ENCODE peak calls at places on chromosomes 12 and 14, in six cellular contexts. H, B, U, E, K and C are unnamed samples. For H3K9me3, the result is how much of the 10 kb centered on the place peaks cover.

GRCh38 chr12:89384050-89384749 is 31.9 kb upstream of the DUSP6 start:
- DNase-seq in H (no peak), B (no peak), U (peak), E (peak), K (peak), C (no peak)

GRCh38 chr12:31599053-31599452 is 8.1 kb upstream of the DENND5B start:
- DNase-seq in H (no peak), B (no peak), U (no peak), E (no peak), K (no peak), C (peak)

GRCh38 chr14:75471059-75471458 is 43.2 kb downstream of the JDP2 start:
- DNase-seq in H (no peak), B (no peak), U (no peak), E (no peak), K (no peak), C (no peak)

GRCh38 chr12:119082496-119082895 is 96.2 kb upstream of the HSPB8 start:
- DNase-seq in H (no peak), B (no peak), U (no peak), E (no peak), K (no peak), C (no peak)

GRCh38 chr12:39112064-39112463 is 206.7 kb upstream of the CPNE8 start:
- DNase-seq in H (no peak), B (no peak), U (no peak), E (no peak), K (no peak), C (no peak)

GRCh38 chr14:69980457-69981414 is 101.5 kb downstream of the SMOC1 start:
- DNase-seq in H (no peak), B (no peak), U (peak), E (no peak), K (peak), C (no peak)

GRCh38 chr12:24244801-24245200 is 295.3 kb upstream of the SOX5 start:
- DNase-seq in H (no peak), B (no peak), U (no peak), E (no peak), K (no peak), C (no peak)

GRCh38 chr14:79573486-79573885 is 637.8 kb downstream of the DIO2 start:
- DNase-seq in H (no peak), B (no peak), U (no peak), E (no peak), K (no peak), C (no peak)

GRCh38 chr14:65412881-65413738 is 580 bp downstream of the FUT8 start:
- DNase-seq in H (peak), B (no peak), U (peak), E (peak), K (peak), C (peak)

GRCh38 chr14:55684956-55685584 is 105.1 kb downstream of the KTN1 start:
- DNase-seq in H (no peak), B (no peak), U (no peak), E (no peak), K (no peak), C (no peak)

GRCh38 chr14:52934762-52935161 is 16.1 kb downstream of the FERMT2 start:
- DNase-seq in H (no peak), B (no peak), U (no peak), E (no peak), K (no peak), C (no peak)

GRCh38 chr12:53725824-53726223 is 1.4 kb downstream of the CALCOCO1 start:
- DNase-seq in H (no peak), B (no peak), U (peak), E (no peak), K (no peak), C (no peak)

GRCh38 chr12:38456769-38457168 is 140.2 kb downstream of the ALG10B start:
- DNase-seq in H (no peak), B (no peak), U (no peak), E (no peak), K (no peak), C (no peak)

GRCh38 chr14:88919502-88919901 is 95.1 kb downstream of the TTC8 start:
- DNase-seq in H (no peak), B (no peak), U (no peak), E (no peak), K (no peak), C (no peak)

GRCh38 chr12:20718294-20718693 is 23.2 kb downstream of the SLCO1C1 start:
- DNase-seq in H (no peak), B (no peak), U (no peak), E (no peak), K (no peak), C (no peak)

GRCh38 chr12:15801770-15802393 is 12.7 kb upstream of the EPS8 start:
- DNase-seq in H (no peak), B (no peak), U (no peak), E (no peak), K (no peak), C (no peak)

GRCh38 chr12:128783129-128783574 is 40.6 kb downstream of the SLC15A4 start:
- DNase-seq in H (no peak), B (no peak), U (no peak), E (no peak), K (no peak), C (no peak)

GRCh38 chr14:95875831-95876768 is 532 bp upstream of the TUNAR start:
- DNase-seq in H (no peak), B (no peak), U (no peak), E (no peak), K (no peak), C (no peak)

GRCh38 chr12:79255326-79255725 is 390.8 kb downstream of the SYT1 start:
- DNase-seq in H (no peak), B (no peak), U (no peak), E (no peak), K (no peak), C (no peak)

GRCh38 chr12:111870216-111870615 is 28.2 kb downstream of the MAPKAPK5 start:
- DNase-seq in H (no peak), B (no peak), U (no peak), E (no peak), K (no peak), C (no peak)

GRCh38 chr12:111873113-111873512 is 31.1 kb downstream of the MAPKAPK5 start:
- DNase-seq in H (no peak), B (no peak), U (no peak), E (no peak), K (no peak), C (no peak)

GRCh38 chr12:111868676-111869588 is 26.9 kb downstream of the MAPKAPK5 start:
- DNase-seq in H (no peak), B (no peak), U (no peak), E (no peak), K (peak), C (no peak)

GRCh38 chr12:111864935-111865334 is 22.9 kb downstream of the MAPKAPK5 start:
- DNase-seq in H (no peak), B (no peak), U (no peak), E (no peak), K (no peak), C (no peak)

DNA sequence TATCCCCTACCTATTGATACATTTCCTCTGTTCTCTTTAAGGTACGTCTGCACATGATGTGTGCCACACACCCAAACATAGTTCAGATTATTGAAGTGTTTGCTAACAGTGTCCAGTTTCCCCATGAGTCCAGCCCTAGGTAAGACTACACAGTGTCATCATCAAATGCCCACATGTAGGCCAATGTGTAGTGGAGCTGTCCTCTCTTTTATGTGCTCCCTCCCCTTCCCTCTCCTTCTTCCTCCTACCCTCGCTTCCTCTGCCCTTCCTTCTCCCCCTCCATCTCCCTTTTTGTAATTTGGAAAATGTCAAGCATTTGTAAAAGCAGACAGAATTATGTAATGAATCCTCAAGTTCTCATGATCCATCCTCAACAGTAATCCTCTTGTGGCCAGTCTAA is 25.5 kb downstream of the MAPKAPK5 start:
- DNase-seq in H (no peak), B (no peak), U (no peak), E (no peak), K (no peak), C (no peak)
- H3K9me3 ChIP-seq in H (under half), B (under half), U (under half), E (under half), K (under half), C (under half)

GRCh38 chr14:89956294-89957009 is 725 bp downstream of the TDP1 start:
- DNase-seq in H (peak), B (no peak), U (peak), E (peak), K (no peak), C (peak)

GRCh38 chr14:89953602-89954001 is 928 bp downstream of the EFCAB11 start:
- DNase-seq in H (no peak), B (no peak), U (no peak), E (no peak), K (no peak), C (peak)

GRCh38 chr14:89955418-89956293 is at the start of gene TDP1:
- DNase-seq in H (peak), B (peak), U (peak), E (peak), K (peak), C (peak)

GRCh38 chr14:89954045-89955021 is at the start of gene EFCAB11:
- DNase-seq in H (peak), B (peak), U (peak), E (peak), K (peak), C (peak)

GRCh38 chr14:89955022-89955414 is 488 bp upstream of the EFCAB11 start:
- DNase-seq in H (no peak), B (no peak), U (no peak), E (no peak), K (no peak), C (no peak)
- H3K4me3 ChIP-seq in H (peak), B (peak), U (peak), E (peak), K (peak), C (peak)

DNA sequence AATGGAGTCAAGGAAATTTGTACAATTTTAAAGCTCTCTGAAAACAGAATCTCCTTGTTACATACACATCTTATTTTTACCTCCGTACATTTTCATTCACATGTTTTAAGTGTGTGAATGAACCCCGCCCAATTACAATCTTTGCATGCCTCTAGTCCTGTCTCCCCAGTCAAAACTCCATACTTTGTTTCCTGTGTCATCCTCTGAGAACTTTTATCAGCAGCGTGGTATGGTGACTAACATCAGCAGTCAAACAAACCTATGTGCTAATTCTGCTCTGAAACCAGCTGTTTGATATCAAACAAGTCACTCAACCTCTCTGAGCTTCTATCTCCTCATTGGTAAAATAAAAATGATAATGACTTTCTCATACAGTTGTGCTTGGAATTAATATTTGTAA is 15.8 kb upstream of the ERGIC2 start:
- DNase-seq in H (no peak), B (no peak), U (no peak), E (no peak), K (no peak), C (no peak)
- H3K9me3 ChIP-seq in H (under half), B (under half), U (under half), E (under half), K (under half), C (under half)

GRCh38 chr14:99792551-99793212 is 531 bp upstream of the EML1 start:
- DNase-seq in H (peak), B (no peak), U (no peak), E (no peak), K (no peak), C (no peak)
- H3K4me3 ChIP-seq in H (peak), B (peak), U (peak), E (peak), K (peak), C (no peak)

DNA sequence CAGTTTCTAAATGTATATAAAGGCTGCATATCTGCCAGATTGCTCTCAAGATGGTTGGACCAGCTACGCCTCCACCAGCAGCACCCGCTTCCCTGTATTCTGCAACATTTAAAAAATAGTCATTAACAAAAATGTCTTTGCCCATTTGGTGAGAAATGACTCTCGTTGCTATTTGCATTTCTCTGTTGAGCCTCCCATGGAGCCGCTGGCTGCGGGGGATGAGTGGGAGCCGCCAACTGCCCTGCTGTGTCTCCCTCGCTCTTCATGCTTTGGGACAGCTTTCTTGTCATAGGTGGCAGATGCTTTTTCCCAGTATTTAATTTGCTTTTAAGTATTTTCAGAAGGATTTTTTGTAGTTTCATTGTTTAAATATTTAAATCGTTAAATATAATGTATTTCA is 54.8 kb downstream of the DYNC1H1 start:
- DNase-seq in H (no peak), B (no peak), U (no peak), E (no peak), K (no peak), C (no peak)
- H3K9me3 ChIP-seq in H (under half), B (under half), U (under half), E (under half), K (under half), C (under half)

GRCh38 chr12:132139912-132140311 is 4.2 kb downstream of the DDX51 start:
- DNase-seq in H (no peak), B (no peak), U (no peak), E (peak), K (no peak), C (no peak)

GRCh38 chr12:132140918-132141841 is 2.9 kb downstream of the DDX51 start:
- DNase-seq in H (peak), B (peak), U (no peak), E (no peak), K (no peak), C (no peak)

GRCh38 chr12:132138941-132139871 is 4.9 kb downstream of the DDX51 start:
- DNase-seq in H (peak), B (no peak), U (no peak), E (no peak), K (no peak), C (no peak)

GRCh38 chr12:132141976-132142678 is 2.0 kb downstream of the DDX51 start:
- DNase-seq in H (peak), B (peak), U (no peak), E (no peak), K (no peak), C (no peak)

DNA sequence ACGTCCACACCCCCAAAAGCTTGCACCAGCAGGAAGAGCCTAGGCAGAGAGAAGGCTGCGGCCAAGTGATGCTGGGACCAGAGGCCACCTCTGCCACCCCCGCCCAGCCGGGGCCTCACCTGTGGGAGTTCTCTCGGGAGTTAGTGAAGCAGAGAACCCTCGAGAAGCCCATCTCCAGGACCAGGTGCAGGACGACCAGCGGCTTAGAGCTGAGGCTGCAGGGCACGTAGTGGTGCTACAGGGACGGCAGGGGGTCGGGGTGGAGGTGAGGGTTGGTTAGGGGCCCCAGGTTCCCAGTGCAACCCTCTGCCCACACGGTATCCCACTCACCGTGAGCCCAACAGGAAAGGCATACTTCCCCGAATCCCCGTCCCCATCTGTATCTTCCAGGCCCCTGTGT is 3.6 kb downstream of the DDX51 start:
- DNase-seq in H (peak), B (no peak), U (no peak), E (no peak), K (no peak), C (no peak)
- H3K4me3 ChIP-seq in H (no peak), B (no peak), U (no peak), E (no peak), K (no peak), C (no peak)

DNA sequence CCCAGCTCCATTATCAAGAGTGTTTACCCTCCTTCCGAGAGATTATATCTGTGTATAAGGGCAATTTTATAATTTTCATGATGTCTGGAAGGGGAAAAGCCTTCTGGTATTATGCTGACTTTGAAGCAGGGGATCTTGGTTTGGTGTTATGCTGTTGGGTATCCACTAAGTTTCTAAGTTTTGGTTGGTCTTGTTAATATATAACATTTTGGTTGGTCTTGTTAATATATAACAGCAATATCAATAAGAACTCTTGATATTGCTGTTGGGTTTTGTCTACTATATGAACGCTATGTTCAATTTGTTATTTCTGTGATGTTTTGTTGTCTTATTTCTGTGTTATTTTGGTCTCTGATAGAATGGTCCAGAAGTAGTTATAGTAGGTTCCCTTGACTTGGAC is 349.2 kb upstream of the LRFN5 start:
- DNase-seq in H (no peak), B (no peak), U (no peak), E (no peak), K (no peak), C (peak)
- H3K9me3 ChIP-seq in H (under half), B (under half), U (under half), E (under half), K (under half), C (under half)